ENCODE peak calls at places on chromosomes 12 and 14, in four cellular contexts. One of them, this sample, is unnamed.

GRCh38 chr12:95214466-95214865 is 2.8 kb downstream of the FGD6 start:
- DNase-seq in HT-29: no peak
- DNase-seq in Kasumi-1: no peak
- DNase-seq in occipital lobe: no peak
- DNase-seq in this sample: peak

GRCh38 chr14:73374218-73374617 is 84.1 kb downstream of the NUMB start:
- DNase-seq in HT-29: no peak
- DNase-seq in Kasumi-1: no peak
- DNase-seq in occipital lobe: no peak
- DNase-seq in this sample: no peak

GRCh38 chr14:100755649-100756048 is 29.0 kb downstream of the DLK1 start:
- DNase-seq in HT-29: no peak
- DNase-seq in Kasumi-1: no peak
- DNase-seq in occipital lobe: no peak
- DNase-seq in this sample: no peak

GRCh38 chr12:54286042-54286931 is 5.8 kb downstream of the HNRNPA1 start:
- DNase-seq in HT-29: peak
- DNase-seq in Kasumi-1: no peak
- DNase-seq in occipital lobe: no peak
- DNase-seq in this sample: peak

GRCh38 chr14:61661471-61661988 is 33.8 kb upstream of the HIF1A start:
- DNase-seq in HT-29: no peak
- DNase-seq in Kasumi-1: no peak
- DNase-seq in occipital lobe: no peak
- DNase-seq in this sample: no peak

GRCh38 chr12:107651867-107652449 is 33.6 kb upstream of the PWP1 start:
- DNase-seq in HT-29: no peak
- DNase-seq in Kasumi-1: no peak
- DNase-seq in occipital lobe: no peak
- DNase-seq in this sample: no peak

GRCh38 chr14:67934087-67934486 is 114.5 kb downstream of the RAD51B start:
- DNase-seq in HT-29: peak
- DNase-seq in Kasumi-1: peak
- DNase-seq in occipital lobe: no peak
- DNase-seq in this sample: peak

GRCh38 chr12:124869011-124869665 is 5.5 kb upstream of the SCARB1 start:
- DNase-seq in HT-29: no peak
- DNase-seq in Kasumi-1: peak
- DNase-seq in occipital lobe: no peak
- DNase-seq in this sample: no peak

GRCh38 chr12:106892075-106892474 is 63.6 kb upstream of the TMEM263 start:
- DNase-seq in HT-29: no peak
- DNase-seq in Kasumi-1: no peak
- DNase-seq in occipital lobe: no peak
- DNase-seq in this sample: peak

GRCh38 chr12:100382327-100382726 is 25.5 kb downstream of the SLC17A8 start:
- DNase-seq in HT-29: no peak
- DNase-seq in Kasumi-1: no peak
- DNase-seq in occipital lobe: no peak
- DNase-seq in this sample: no peak

GRCh38 chr14:96261772-96262485 is 5.9 kb downstream of the BDKRB1 start:
- DNase-seq in HT-29: no peak
- DNase-seq in Kasumi-1: no peak
- DNase-seq in occipital lobe: no peak
- DNase-seq in this sample: peak

GRCh38 chr14:78324353-78324752 is 154.2 kb downstream of the NRXN3 start:
- DNase-seq in HT-29: no peak
- DNase-seq in Kasumi-1: no peak
- DNase-seq in occipital lobe: no peak
- DNase-seq in this sample: no peak

GRCh38 chr14:37246427-37246829 is 48.7 kb downstream of the MIPOL1 start:
- DNase-seq in HT-29: peak
- DNase-seq in Kasumi-1: peak
- DNase-seq in occipital lobe: no peak
- DNase-seq in this sample: peak

GRCh38 chr12:124618291-124618902 is 51.0 kb upstream of the NCOR2 start:
- DNase-seq in HT-29: no peak
- DNase-seq in Kasumi-1: no peak
- DNase-seq in occipital lobe: no peak
- DNase-seq in this sample: peak

GRCh38 chr12:120669055-120669828 is 17.7 kb upstream of the MLEC start:
- DNase-seq in HT-29: peak
- DNase-seq in Kasumi-1: no peak
- DNase-seq in occipital lobe: no peak
- DNase-seq in this sample: peak